ENCODE peak calls at places on chromosomes 12 and 14, in nine cellular contexts. One of them, this sample, is unnamed.

GRCh38 chr12:27554421-27555186 is 30.6 kb downstream of the PPFIBP1 start:
- DNase-seq in stimulated activated CD8-positive, alpha-beta memory T cell treated with anti-CD3 and anti-CD28 coated beads, Interleukin-7, amount 100 ng/mL, for 1 hour: no peak
- DNase-seq in activated CD4-positive, alpha-beta T cell treated with anti-CD3 and anti-CD28 coated beads for 24 hours: no peak
- DNase-seq in stimulated activated naive CD4-positive, alpha-beta T cell: no peak
- DNase-seq in Ammon's horn: peak
- DNase-seq in body of pancreas: no peak
- DNase-seq in activated CD8-positive, alpha-beta memory T cell treated with anti-CD3 and anti-CD28 coated beads for 1 hour: no peak
- DNase-seq in testis: peak
- DNase-seq in glutamatergic neuron: peak
- DNase-seq in this sample: no peak

GRCh38 chr12:14554281-14555008 is 13.2 kb downstream of the PLBD1 start:
- DNase-seq in Ammon's horn: peak
- DNase-seq in activated CD8-positive, alpha-beta memory T cell treated with anti-CD3 and anti-CD28 coated beads for 1 hour: no peak
- DNase-seq in activated CD4-positive, alpha-beta T cell treated with anti-CD3 and anti-CD28 coated beads for 24 hours: no peak
- DNase-seq in glutamatergic neuron: no peak
- DNase-seq in stimulated activated CD8-positive, alpha-beta memory T cell treated with anti-CD3 and anti-CD28 coated beads, Interleukin-7, amount 100 ng/mL, for 1 hour: no peak
- DNase-seq in stimulated activated naive CD4-positive, alpha-beta T cell: no peak
- DNase-seq in body of pancreas: peak
- DNase-seq in testis: peak
- DNase-seq in this sample: no peak

GRCh38 chr12:113420996-113421595 is 1.1 kb upstream of the SDSL start:
- DNase-seq in glutamatergic neuron: no peak
- DNase-seq in activated CD8-positive, alpha-beta memory T cell treated with anti-CD3 and anti-CD28 coated beads for 1 hour: no peak
- DNase-seq in Ammon's horn: no peak
- DNase-seq in body of pancreas: no peak
- DNase-seq in activated CD4-positive, alpha-beta T cell treated with anti-CD3 and anti-CD28 coated beads for 24 hours: no peak
- DNase-seq in stimulated activated naive CD4-positive, alpha-beta T cell: no peak
- DNase-seq in testis: no peak
- DNase-seq in stimulated activated CD8-positive, alpha-beta memory T cell treated with anti-CD3 and anti-CD28 coated beads, Interleukin-7, amount 100 ng/mL, for 1 hour: no peak
- DNase-seq in this sample: no peak

GRCh38 chr12:46371718-46372130 is 849 bp downstream of the SLC38A2 start:
- DNase-seq in stimulated activated naive CD4-positive, alpha-beta T cell: peak
- DNase-seq in activated CD8-positive, alpha-beta memory T cell treated with anti-CD3 and anti-CD28 coated beads for 1 hour: no peak
- DNase-seq in Ammon's horn: peak
- DNase-seq in stimulated activated CD8-positive, alpha-beta memory T cell treated with anti-CD3 and anti-CD28 coated beads, Interleukin-7, amount 100 ng/mL, for 1 hour: peak
- DNase-seq in activated CD4-positive, alpha-beta T cell treated with anti-CD3 and anti-CD28 coated beads for 24 hours: peak
- DNase-seq in body of pancreas: peak
- DNase-seq in testis: peak
- DNase-seq in glutamatergic neuron: no peak
- DNase-seq in this sample: no peak

GRCh38 chr14:71142375-71143038 is 235.2 kb downstream of the PCNX1 start:
- DNase-seq in activated CD8-positive, alpha-beta memory T cell treated with anti-CD3 and anti-CD28 coated beads for 1 hour: no peak
- DNase-seq in glutamatergic neuron: no peak
- DNase-seq in body of pancreas: no peak
- DNase-seq in Ammon's horn: no peak
- DNase-seq in testis: no peak
- DNase-seq in activated CD4-positive, alpha-beta T cell treated with anti-CD3 and anti-CD28 coated beads for 24 hours: no peak
- DNase-seq in stimulated activated naive CD4-positive, alpha-beta T cell: no peak
- DNase-seq in stimulated activated CD8-positive, alpha-beta memory T cell treated with anti-CD3 and anti-CD28 coated beads, Interleukin-7, amount 100 ng/mL, for 1 hour: no peak
- DNase-seq in this sample: no peak

GRCh38 chr14:100975668-100976067 is 72.1 kb upstream of the RTL1 start:
- DNase-seq in Ammon's horn: no peak
- DNase-seq in stimulated activated naive CD4-positive, alpha-beta T cell: no peak
- DNase-seq in body of pancreas: no peak
- DNase-seq in stimulated activated CD8-positive, alpha-beta memory T cell treated with anti-CD3 and anti-CD28 coated beads, Interleukin-7, amount 100 ng/mL, for 1 hour: no peak
- DNase-seq in activated CD4-positive, alpha-beta T cell treated with anti-CD3 and anti-CD28 coated beads for 24 hours: no peak
- DNase-seq in glutamatergic neuron: no peak
- DNase-seq in testis: no peak
- DNase-seq in activated CD8-positive, alpha-beta memory T cell treated with anti-CD3 and anti-CD28 coated beads for 1 hour: no peak
- DNase-seq in this sample: no peak

GRCh38 chr12:95473440-95473946 is 459 bp upstream of the METAP2 start:
- DNase-seq in body of pancreas: peak
- DNase-seq in glutamatergic neuron: no peak
- DNase-seq in stimulated activated CD8-positive, alpha-beta memory T cell treated with anti-CD3 and anti-CD28 coated beads, Interleukin-7, amount 100 ng/mL, for 1 hour: peak
- DNase-seq in testis: peak
- DNase-seq in activated CD4-positive, alpha-beta T cell treated with anti-CD3 and anti-CD28 coated beads for 24 hours: peak
- DNase-seq in activated CD8-positive, alpha-beta memory T cell treated with anti-CD3 and anti-CD28 coated beads for 1 hour: no peak
- DNase-seq in stimulated activated naive CD4-positive, alpha-beta T cell: peak
- DNase-seq in Ammon's horn: peak
- DNase-seq in this sample: no peak

GRCh38 chr12:73514672-73515071 is 1023.0 kb upstream of the ATXN7L3B start:
- DNase-seq in stimulated activated CD8-positive, alpha-beta memory T cell treated with anti-CD3 and anti-CD28 coated beads, Interleukin-7, amount 100 ng/mL, for 1 hour: no peak
- DNase-seq in testis: no peak
- DNase-seq in activated CD4-positive, alpha-beta T cell treated with anti-CD3 and anti-CD28 coated beads for 24 hours: no peak
- DNase-seq in body of pancreas: no peak
- DNase-seq in stimulated activated naive CD4-positive, alpha-beta T cell: no peak
- DNase-seq in activated CD8-positive, alpha-beta memory T cell treated with anti-CD3 and anti-CD28 coated beads for 1 hour: no peak
- DNase-seq in Ammon's horn: no peak
- DNase-seq in glutamatergic neuron: no peak
- DNase-seq in this sample: peak

GRCh38 chr12:79765157-79765556 is 74.4 kb upstream of the PAWR start:
- DNase-seq in Ammon's horn: no peak
- DNase-seq in testis: no peak
- DNase-seq in stimulated activated naive CD4-positive, alpha-beta T cell: no peak
- DNase-seq in activated CD8-positive, alpha-beta memory T cell treated with anti-CD3 and anti-CD28 coated beads for 1 hour: no peak
- DNase-seq in activated CD4-positive, alpha-beta T cell treated with anti-CD3 and anti-CD28 coated beads for 24 hours: no peak
- DNase-seq in stimulated activated CD8-positive, alpha-beta memory T cell treated with anti-CD3 and anti-CD28 coated beads, Interleukin-7, amount 100 ng/mL, for 1 hour: no peak
- DNase-seq in body of pancreas: no peak
- DNase-seq in glutamatergic neuron: no peak
- DNase-seq in this sample: no peak

GRCh38 chr14:21748869-21749303 is 75.3 kb upstream of the OR4E1 start:
- DNase-seq in stimulated activated CD8-positive, alpha-beta memory T cell treated with anti-CD3 and anti-CD28 coated beads, Interleukin-7, amount 100 ng/mL, for 1 hour: no peak
- DNase-seq in body of pancreas: peak
- DNase-seq in Ammon's horn: peak
- DNase-seq in activated CD8-positive, alpha-beta memory T cell treated with anti-CD3 and anti-CD28 coated beads for 1 hour: no peak
- DNase-seq in glutamatergic neuron: peak
- DNase-seq in stimulated activated naive CD4-positive, alpha-beta T cell: peak
- DNase-seq in testis: peak
- DNase-seq in activated CD4-positive, alpha-beta T cell treated with anti-CD3 and anti-CD28 coated beads for 24 hours: peak
- DNase-seq in this sample: peak

GRCh38 chr14:56004807-56005579 is 113.2 kb upstream of the PELI2 start:
- DNase-seq in glutamatergic neuron: no peak
- DNase-seq in Ammon's horn: peak
- DNase-seq in testis: peak
- DNase-seq in stimulated activated naive CD4-positive, alpha-beta T cell: no peak
- DNase-seq in body of pancreas: peak
- DNase-seq in activated CD4-positive, alpha-beta T cell treated with anti-CD3 and anti-CD28 coated beads for 24 hours: no peak
- DNase-seq in activated CD8-positive, alpha-beta memory T cell treated with anti-CD3 and anti-CD28 coated beads for 1 hour: no peak
- DNase-seq in stimulated activated CD8-positive, alpha-beta memory T cell treated with anti-CD3 and anti-CD28 coated beads, Interleukin-7, amount 100 ng/mL, for 1 hour: no peak
- DNase-seq in this sample: no peak

GRCh38 chr14:99479903-99480855 is 480 bp downstream of the SETD3 start:
- DNase-seq in activated CD4-positive, alpha-beta T cell treated with anti-CD3 and anti-CD28 coated beads for 24 hours: peak
- DNase-seq in stimulated activated CD8-positive, alpha-beta memory T cell treated with anti-CD3 and anti-CD28 coated beads, Interleukin-7, amount 100 ng/mL, for 1 hour: no peak
- DNase-seq in activated CD8-positive, alpha-beta memory T cell treated with anti-CD3 and anti-CD28 coated beads for 1 hour: no peak
- DNase-seq in glutamatergic neuron: peak
- DNase-seq in body of pancreas: peak
- DNase-seq in Ammon's horn: peak
- DNase-seq in testis: peak
- DNase-seq in stimulated activated naive CD4-positive, alpha-beta T cell: no peak
- DNase-seq in this sample: no peak

GRCh38 chr12:80763874-80764273 is 47.2 kb downstream of the MYF5 start:
- DNase-seq in body of pancreas: peak
- DNase-seq in Ammon's horn: peak
- DNase-seq in activated CD8-positive, alpha-beta memory T cell treated with anti-CD3 and anti-CD28 coated beads for 1 hour: no peak
- DNase-seq in testis: peak
- DNase-seq in stimulated activated CD8-positive, alpha-beta memory T cell treated with anti-CD3 and anti-CD28 coated beads, Interleukin-7, amount 100 ng/mL, for 1 hour: no peak
- DNase-seq in glutamatergic neuron: no peak
- DNase-seq in stimulated activated naive CD4-positive, alpha-beta T cell: no peak
- DNase-seq in activated CD4-positive, alpha-beta T cell treated with anti-CD3 and anti-CD28 coated beads for 24 hours: no peak
- DNase-seq in this sample: no peak

GRCh38 chr12:104684884-104685283 is 228.1 kb downstream of the CHST11 start:
- DNase-seq in body of pancreas: no peak
- DNase-seq in Ammon's horn: no peak
- DNase-seq in activated CD4-positive, alpha-beta T cell treated with anti-CD3 and anti-CD28 coated beads for 24 hours: no peak
- DNase-seq in stimulated activated CD8-positive, alpha-beta memory T cell treated with anti-CD3 and anti-CD28 coated beads, Interleukin-7, amount 100 ng/mL, for 1 hour: no peak
- DNase-seq in testis: no peak
- DNase-seq in activated CD8-positive, alpha-beta memory T cell treated with anti-CD3 and anti-CD28 coated beads for 1 hour: no peak
- DNase-seq in glutamatergic neuron: no peak
- DNase-seq in stimulated activated naive CD4-positive, alpha-beta T cell: no peak
- DNase-seq in this sample: no peak

GRCh38 chr12:106147956-106148355 is 9.2 kb upstream of the NUAK1 start:
- DNase-seq in stimulated activated CD8-positive, alpha-beta memory T cell treated with anti-CD3 and anti-CD28 coated beads, Interleukin-7, amount 100 ng/mL, for 1 hour: no peak
- DNase-seq in activated CD4-positive, alpha-beta T cell treated with anti-CD3 and anti-CD28 coated beads for 24 hours: no peak
- DNase-seq in stimulated activated naive CD4-positive, alpha-beta T cell: no peak
- DNase-seq in testis: peak
- DNase-seq in Ammon's horn: peak
- DNase-seq in body of pancreas: peak
- DNase-seq in activated CD8-positive, alpha-beta memory T cell treated with anti-CD3 and anti-CD28 coated beads for 1 hour: no peak
- DNase-seq in glutamatergic neuron: no peak
- DNase-seq in this sample: no peak

GRCh38 chr12:125076103-125076502 is 10.9 kb downstream of the AACS start:
- DNase-seq in glutamatergic neuron: no peak
- DNase-seq in activated CD4-positive, alpha-beta T cell treated with anti-CD3 and anti-CD28 coated beads for 24 hours: no peak
- DNase-seq in Ammon's horn: no peak
- DNase-seq in activated CD8-positive, alpha-beta memory T cell treated with anti-CD3 and anti-CD28 coated beads for 1 hour: no peak
- DNase-seq in stimulated activated naive CD4-positive, alpha-beta T cell: no peak
- DNase-seq in testis: no peak
- DNase-seq in body of pancreas: no peak
- DNase-seq in stimulated activated CD8-positive, alpha-beta memory T cell treated with anti-CD3 and anti-CD28 coated beads, Interleukin-7, amount 100 ng/mL, for 1 hour: no peak
- DNase-seq in this sample: no peak

GRCh38 chr12:3987571-3987970 is 114.4 kb upstream of the PARP11 start:
- DNase-seq in stimulated activated CD8-positive, alpha-beta memory T cell treated with anti-CD3 and anti-CD28 coated beads, Interleukin-7, amount 100 ng/mL, for 1 hour: no peak
- DNase-seq in Ammon's horn: no peak
- DNase-seq in activated CD4-positive, alpha-beta T cell treated with anti-CD3 and anti-CD28 coated beads for 24 hours: no peak
- DNase-seq in stimulated activated naive CD4-positive, alpha-beta T cell: no peak
- DNase-seq in activated CD8-positive, alpha-beta memory T cell treated with anti-CD3 and anti-CD28 coated beads for 1 hour: no peak
- DNase-seq in glutamatergic neuron: no peak
- DNase-seq in testis: no peak
- DNase-seq in body of pancreas: no peak
- DNase-seq in this sample: no peak

GRCh38 chr14:68548194-68549056 is 244.4 kb downstream of the ZFP36L1 start:
- DNase-seq in stimulated activated CD8-positive, alpha-beta memory T cell treated with anti-CD3 and anti-CD28 coated beads, Interleukin-7, amount 100 ng/mL, for 1 hour: no peak
- DNase-seq in activated CD4-positive, alpha-beta T cell treated with anti-CD3 and anti-CD28 coated beads for 24 hours: no peak
- DNase-seq in Ammon's horn: peak
- DNase-seq in glutamatergic neuron: no peak
- DNase-seq in body of pancreas: peak
- DNase-seq in activated CD8-positive, alpha-beta memory T cell treated with anti-CD3 and anti-CD28 coated beads for 1 hour: no peak
- DNase-seq in testis: peak
- DNase-seq in stimulated activated naive CD4-positive, alpha-beta T cell: no peak
- DNase-seq in this sample: no peak

GRCh38 chr14:97164014-97164413 is 366.8 kb downstream of the VRK1 start:
- DNase-seq in Ammon's horn: peak
- DNase-seq in stimulated activated CD8-positive, alpha-beta memory T cell treated with anti-CD3 and anti-CD28 coated beads, Interleukin-7, amount 100 ng/mL, for 1 hour: no peak
- DNase-seq in body of pancreas: no peak
- DNase-seq in testis: no peak
- DNase-seq in activated CD4-positive, alpha-beta T cell treated with anti-CD3 and anti-CD28 coated beads for 24 hours: no peak
- DNase-seq in activated CD8-positive, alpha-beta memory T cell treated with anti-CD3 and anti-CD28 coated beads for 1 hour: no peak
- DNase-seq in glutamatergic neuron: no peak
- DNase-seq in stimulated activated naive CD4-positive, alpha-beta T cell: no peak
- DNase-seq in this sample: no peak

This sample was measured in H1.